ENCODE peak calls at places on chromosome 15, in nine cellular contexts. S is psoas muscle, W is A673, T is cardiac muscle cell, F is Panc1, Q is iPS DF 6.9, R is left ventricle myocardium inferior, H is heart left ventricle, U is neural progenitor cell. N is an unnamed sample. For H3K4me1, the result is how much of the 10 kb centered on the place peaks cover.

GRCh38 chr15:99719096-99719541 is 14.1 kb downstream of the LYSMD4 start:
- DNase-seq in S (no peak), W (no peak), T (peak), F (no peak), Q (no peak), R (no peak), H (no peak), U (no peak), N (no peak)

GRCh38 chr15:96353931-96354730 is 23.6 kb downstream of the NR2F2 start:
- DNase-seq in S (peak), W (no peak), T (peak), F (no peak), Q (no peak), R (peak), H (peak), U (peak), N (no peak)

GRCh38 chr15:94015324-94015723 is 216.0 kb upstream of the MCTP2 start:
- DNase-seq in S (no peak), W (peak), T (no peak), F (no peak), Q (no peak), R (no peak), H (no peak), U (no peak), N (no peak)

GRCh38 chr15:71752085-71752484 is 58.3 kb upstream of the NR2E3 start:
- DNase-seq in S (no peak), W (no peak), T (no peak), F (no peak), Q (no peak), R (no peak), H (no peak), U (no peak), N (no peak)

GRCh38 chr15:100729461-100729860 is 127.1 kb downstream of the ASB7 start:
- DNase-seq in S (no peak), W (no peak), T (no peak), F (no peak), Q (no peak), R (no peak), H (no peak), U (no peak), N (no peak)

GRCh38 chr15:20106026-20106425 is 435.6 kb downstream of the GOLGA6L6 start:
- DNase-seq in S (no peak), W (no peak), T (no peak), F (no peak), Q (no peak), R (peak), H (peak), U (peak), N (peak)

GRCh38 chr15:69719527-69719926 is 266.9 kb downstream of the RPLP1 start:
- DNase-seq in S (no peak), W (no peak), T (peak), F (no peak), Q (no peak), R (no peak), H (no peak), U (no peak), N (no peak)

GRCh38 chr15:48498828-48499227 is 146.7 kb downstream of the FBN1 start:
- DNase-seq in S (no peak), W (no peak), T (no peak), F (no peak), Q (no peak), R (no peak), H (no peak), U (no peak), N (no peak)

GRCh38 chr15:83697716-83698115 is 43.8 kb downstream of the ADAMTSL3 start:
- DNase-seq in S (no peak), W (peak), T (no peak), F (no peak), Q (no peak), R (no peak), H (no peak), U (no peak), N (no peak)

GRCh38 chr15:100786139-100786531 is 93.5 kb upstream of the ALDH1A3 start:
- DNase-seq in S (no peak), W (no peak), T (no peak), F (no peak), Q (no peak), R (no peak), H (no peak), U (no peak), N (no peak)

GRCh38 chr15:26222781-26223180 is 359.7 kb upstream of the ATP10A start:
- DNase-seq in S (no peak), W (no peak), T (no peak), F (no peak), Q (no peak), R (no peak), H (no peak), U (no peak), N (no peak)

GRCh38 chr15:48785195-48785594 is 25.7 kb downstream of the CEP152 start:
- DNase-seq in S (peak), W (no peak), T (no peak), F (no peak), Q (no peak), R (peak), H (no peak), U (no peak), N (no peak)

GRCh38 chr15:51082246-51082645 is 12.5 kb downstream of the TNFAIP8L3 start:
- DNase-seq in S (no peak), W (no peak), T (no peak), F (no peak), Q (no peak), R (no peak), H (no peak), U (no peak), N (no peak)

GRCh38 chr15:65634381-65634780 is 12.6 kb downstream of the SLC24A1 start:
- DNase-seq in S (no peak), W (no peak), T (no peak), F (peak), Q (no peak), R (no peak), H (no peak), U (no peak), N (no peak)

GRCh38 chr15:73321496-73322344 is 47.0 kb downstream of the HCN4 start:
- DNase-seq in S (no peak), W (no peak), T (no peak), F (no peak), Q (no peak), R (no peak), H (no peak), U (peak), N (no peak)

GRCh38 chr15:36903922-36904479 is 196.3 kb downstream of the MEIS2 start:
- DNase-seq in S (no peak), W (no peak), T (no peak), F (no peak), Q (no peak), R (no peak), H (no peak), U (no peak), N (no peak)

GRCh38 chr15:25241241-25241801 is 197.5 kb downstream of the UBE3A start:
- DNase-seq in S (peak), W (no peak), T (no peak), F (no peak), Q (no peak), R (peak), H (peak), U (no peak), N (no peak)

GRCh38 chr15:37789881-37790280 is 144.6 kb upstream of the TMCO5A start:
- DNase-seq in S (no peak), W (no peak), T (peak), F (no peak), Q (no peak), R (no peak), H (no peak), U (no peak), N (no peak)

GRCh38 chr15:85556618-85556895 is 176.2 kb downstream of the AKAP13 start:
- DNase-seq in S (no peak), W (no peak), T (no peak), F (no peak), Q (no peak), R (no peak), H (no peak), U (no peak), N (no peak)

GRCh38 chr15:80068578-80068977 is 9.1 kb downstream of the ZFAND6 start:
- DNase-seq in S (no peak), W (peak), T (no peak), F (no peak), Q (no peak), R (no peak), H (no peak), U (no peak), N (no peak)

GRCh38 chr15:22917556-22917955 is 62.6 kb downstream of the CYFIP1 start:
- DNase-seq in S (no peak), W (no peak), T (no peak), F (no peak), Q (no peak), R (no peak), H (no peak), U (no peak), N (no peak)

GRCh38 chr15:48096813-48097212 is 24.0 kb upstream of the SLC24A5 start:
- DNase-seq in S (no peak), W (no peak), T (peak), F (no peak), Q (no peak), R (no peak), H (no peak), U (no peak), N (no peak)

GRCh38 chr15:32877620-32878019 is 159.8 kb downstream of the GREM1 start:
- DNase-seq in S (no peak), W (no peak), T (no peak), F (no peak), Q (no peak), R (no peak), H (no peak), U (no peak), N (peak)

GRCh38 chr15:53789654-53790053 is 30.2 kb upstream of the WDR72 start:
- DNase-seq in S (no peak), W (no peak), T (no peak), F (no peak), Q (no peak), R (no peak), H (no peak), U (no peak), N (no peak)

GRCh38 chr15:41804920-41805666 is 22.8 kb upstream of the JMJD7 start:
- DNase-seq in S (no peak), W (no peak), T (no peak), F (no peak), Q (no peak), R (no peak), H (no peak), U (no peak), N (no peak)

GRCh38 chr15:60614862-60615771 is 136.2 kb upstream of the ICE2 start:
- DNase-seq in S (no peak), W (no peak), T (no peak), F (no peak), Q (no peak), R (no peak), H (no peak), U (peak), N (no peak)

GRCh38 chr15:32718082-32718821 is 448 bp downstream of the GREM1 start:
- DNase-seq in S (no peak), W (peak), T (peak), F (no peak), Q (no peak), R (no peak), H (peak), U (peak), N (no peak)

GRCh38 chr15:67981118-67981685 is 72.9 kb upstream of the PIAS1 start:
- DNase-seq in S (no peak), W (no peak), T (no peak), F (no peak), Q (no peak), R (no peak), H (no peak), U (no peak), N (no peak)

GRCh38 chr15:88803920-88804247 is 648 bp downstream of the ACAN start:
- DNase-seq in S (no peak), W (no peak), T (no peak), F (no peak), Q (no peak), R (no peak), H (no peak), U (no peak), N (no peak)

GRCh38 chr15:36469567-36469966 is 109.9 kb upstream of the CDIN1 start:
- DNase-seq in S (no peak), W (no peak), T (peak), F (no peak), Q (no peak), R (no peak), H (no peak), U (no peak), N (no peak)

GRCh38 chr15:29135702-29136426 is 133.8 kb downstream of the NSMCE3 start:
- DNase-seq in S (no peak), W (no peak), T (no peak), F (no peak), Q (no peak), R (no peak), H (no peak), U (no peak), N (no peak)

GRCh38 chr15:40092416-40093223 is 16.1 kb downstream of the BMF start:
- DNase-seq in S (peak), W (peak), T (peak), F (no peak), Q (no peak), R (peak), H (peak), U (peak), N (no peak)

GRCh38 chr15:40091861-40092415 is 16.7 kb downstream of the BMF start:
- DNase-seq in S (no peak), W (peak), T (peak), F (no peak), Q (no peak), R (no peak), H (no peak), U (peak), N (no peak)

GRCh38 chr15:40094156-40094555 is 14.5 kb downstream of the BMF start:
- DNase-seq in S (no peak), W (no peak), T (no peak), F (no peak), Q (no peak), R (no peak), H (no peak), U (no peak), N (no peak)

GRCh38 chr15:40095381-40096093 is 13.1 kb downstream of the BMF start:
- DNase-seq in S (no peak), W (no peak), T (no peak), F (no peak), Q (no peak), R (no peak), H (no peak), U (no peak), N (no peak)

GRCh38 chr15:40093224-40093842 is 15.3 kb downstream of the BMF start:
- DNase-seq in S (no peak), W (no peak), T (no peak), F (no peak), Q (no peak), R (no peak), H (no peak), U (no peak), N (no peak)
- H3K4me1 ChIP-seq in S (half or more), W (half or more), T (half or more), F (under half), Q (under half), R (half or more), H (half or more), U (half or more), N (under half)

GRCh38 chr15:63805993-63806980 is 27.5 kb downstream of the HERC1 start:
- DNase-seq in S (no peak), W (peak), T (no peak), F (no peak), Q (no peak), R (no peak), H (no peak), U (no peak), N (no peak)
- H3K4me1 ChIP-seq in S (under half), W (under half), T (under half), F (under half), Q (under half), R (half or more), H (half or more), U (under half), N (under half)

GRCh38 chr15:74869726-74870407 is 3.3 kb downstream of the SCAMP2 start:
- DNase-seq in S (peak), W (peak), T (peak), F (no peak), Q (no peak), R (peak), H (peak), U (no peak), N (peak)

GRCh38 chr15:74872702-74873035 is 496 bp downstream of the SCAMP2 start:
- DNase-seq in S (no peak), W (no peak), T (no peak), F (no peak), Q (peak), R (no peak), H (no peak), U (no peak), N (no peak)

GRCh38 chr15:74873036-74873755 is at the start of gene SCAMP2:
- DNase-seq in S (peak), W (peak), T (peak), F (peak), Q (peak), R (peak), H (peak), U (peak), N (peak)

GRCh38 chr15:74869372-74869725 is 3.8 kb downstream of the SCAMP2 start:
- DNase-seq in S (no peak), W (no peak), T (no peak), F (no peak), Q (no peak), R (no peak), H (no peak), U (no peak), N (no peak)

DNA sequence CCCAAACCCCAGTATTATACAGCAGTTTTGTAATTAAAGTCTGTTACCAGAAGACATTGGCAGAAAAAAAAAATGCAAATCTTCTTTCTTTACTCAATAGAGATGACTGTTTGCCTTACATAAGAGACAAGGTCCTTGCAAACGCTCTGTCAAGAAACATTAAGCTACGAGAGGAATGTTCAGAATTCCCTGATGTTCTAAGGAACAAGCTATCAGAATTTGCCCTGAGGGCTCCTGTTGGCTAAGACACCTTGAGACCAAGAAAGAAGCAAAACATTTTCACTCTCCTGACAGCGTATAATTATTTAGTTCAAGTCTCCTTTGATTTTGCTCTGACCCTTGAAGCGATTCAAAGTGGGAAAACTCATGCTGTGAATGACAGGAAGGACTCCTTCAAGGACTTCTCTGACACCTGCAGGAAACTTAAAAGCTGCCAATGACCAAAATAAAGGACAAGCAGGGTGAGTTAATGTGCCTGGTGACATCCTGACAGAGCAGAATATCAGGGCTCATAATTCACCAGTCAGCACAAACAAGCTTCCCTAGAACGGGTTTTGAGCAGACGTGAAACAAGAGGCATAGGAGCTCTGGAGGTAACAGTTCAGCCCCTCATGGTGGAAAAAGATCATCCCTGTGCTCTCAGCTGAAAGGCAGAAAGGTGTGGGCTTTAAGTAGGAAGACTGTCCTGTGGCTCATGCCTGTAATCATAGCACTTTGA is 2.5 kb downstream of the SCAMP2 start:
- DNase-seq in S (no peak), W (no peak), T (no peak), F (no peak), Q (no peak), R (no peak), H (no peak), U (no peak), N (no peak)
- H3K4me1 ChIP-seq in S (half or more), W (under half), T (under half), F (under half), Q (under half), R (half or more), H (half or more), U (under half), N (under half)

GRCh38 chr15:45653702-45654424 is 19.0 kb downstream of the SQOR start:
- DNase-seq in S (no peak), W (no peak), T (peak), F (no peak), Q (no peak), R (no peak), H (no peak), U (no peak), N (no peak)
- H3K4me1 ChIP-seq in S (under half), W (under half), T (under half), F (under half), Q (under half), R (under half), H (under half), U (under half), N (under half)

GRCh38 chr15:92914103-92914499 is 14.0 kb downstream of the CHD2 start:
- DNase-seq in S (no peak), W (no peak), T (no peak), F (no peak), Q (no peak), R (no peak), H (no peak), U (no peak), N (no peak)

GRCh38 chr15:92917606-92918407 is 17.7 kb downstream of the CHD2 start:
- DNase-seq in S (peak), W (peak), T (peak), F (no peak), Q (peak), R (peak), H (peak), U (peak), N (peak)

GRCh38 chr15:92914768-92915221 is 14.7 kb downstream of the CHD2 start:
- DNase-seq in S (no peak), W (no peak), T (no peak), F (no peak), Q (no peak), R (no peak), H (no peak), U (no peak), N (no peak)

GRCh38 chr15:92920595-92921169 is 20.6 kb downstream of the CHD2 start:
- DNase-seq in S (no peak), W (no peak), T (no peak), F (no peak), Q (no peak), R (no peak), H (no peak), U (no peak), N (no peak)

DNA sequence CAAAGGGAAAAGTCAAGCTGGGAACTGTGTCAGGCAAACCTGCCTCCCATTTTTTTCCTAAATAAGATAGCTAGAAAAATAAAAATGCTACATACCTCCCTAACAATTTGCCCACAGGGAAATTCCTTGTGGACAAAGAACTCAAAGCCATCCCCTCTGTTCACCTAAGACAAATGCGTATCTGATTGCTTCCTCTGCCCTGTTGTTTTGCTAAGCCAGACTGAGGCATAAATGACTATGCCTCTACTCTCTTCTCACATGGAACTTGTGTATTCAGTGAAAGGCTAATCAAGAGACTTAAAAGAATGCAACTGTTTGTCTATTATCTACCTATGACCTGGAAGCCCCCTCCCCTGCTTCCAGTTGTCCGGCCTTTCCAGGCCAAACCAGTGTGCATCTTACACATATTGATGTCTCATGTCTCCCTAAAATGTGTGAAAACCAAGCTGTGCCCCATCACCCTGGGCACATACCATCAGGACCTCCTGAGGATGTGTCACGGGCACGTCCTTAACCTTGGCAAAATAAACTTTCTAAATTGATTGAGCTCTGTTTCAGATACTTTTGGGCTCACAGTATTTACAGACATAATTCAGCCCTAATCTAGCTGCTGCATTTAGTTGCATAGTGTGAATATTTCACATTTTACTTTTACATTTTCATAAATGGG is 15.8 kb downstream of the CHD2 start:
- DNase-seq in S (no peak), W (no peak), T (no peak), F (no peak), Q (no peak), R (no peak), H (no peak), U (no peak), N (no peak)
- H3K4me1 ChIP-seq in S (half or more), W (under half), T (under half), F (half or more), Q (under half), R (half or more), H (half or more), U (under half), N (under half)